ENCODE peak calls at places on chromosomes 4 and X, in five cellular contexts. E, D, A, J and W are unnamed samples.
A peak's percentile ranks its signal among the peaks of the same experiment; 100 is the strongest.

GRCh38 chr4:67929447-67929846 is 33.8 kb downstream of the TMPRSS11A start:
- DNase-seq in A (peak; percentile 32), E (no peak), D (peak; percentile 87), J (no peak), W (no peak)

GRCh38 chr4:71231073-71231752 is 107.6 kb upstream of the SLC4A4 start:
- DNase-seq in A (peak; percentile 59), D (no peak), E (no peak), J (no peak), W (no peak)

GRCh38 chr4:1255151-1255550 is 6.2 kb upstream of the CTBP1 start:
- DNase-seq in J (no peak), D (no peak), A (no peak), E (peak; percentile 7), W (no peak)

GRCh38 chr4:84956014-84956413 is 10.5 kb downstream of the WDFY3 start:
- DNase-seq in E (no peak), D (no peak), A (no peak), J (no peak), W (no peak)

GRCh38 chr4:8858925-8859210 is 12.8 kb downstream of the HMX1 start:
- DNase-seq in A (no peak), E (no peak), J (no peak), D (no peak), W (no peak)

GRCh38 chr4:140837742-140838141 is 81.6 kb upstream of the TBC1D9 start:
- DNase-seq in A (no peak), D (no peak), E (no peak), J (no peak), W (no peak)

GRCh38 chr4:157048248-157048647 is 27.7 kb upstream of the GLRB start:
- DNase-seq in A (peak; percentile 88), D (no peak), J (no peak), E (no peak), W (no peak)

GRCh38 chr4:104976258-104976657 is 170.4 kb upstream of the TET2 start:
- DNase-seq in E (no peak), A (no peak), J (no peak), D (no peak), W (no peak)

GRCh38 chr4:101756181-101756580 is 34.3 kb upstream of the BANK1 start:
- DNase-seq in A (no peak), D (no peak), E (no peak), J (no peak), W (no peak)

GRCh38 chrX:100872161-100872560 is 2.0 kb downstream of the NOX1 start:
- DNase-seq in D (no peak), A (peak; percentile 66), E (no peak), J (no peak), W (no peak)

GRCh38 chr4:89357787-89358186 is 50.2 kb upstream of the GPRIN3 start:
- DNase-seq in J (no peak), A (no peak), E (no peak), D (no peak), W (no peak)

GRCh38 chr4:10099521-10100325 is 16.9 kb downstream of the WDR1 start:
- DNase-seq in J (no peak), D (no peak), E (peak; percentile 34), A (no peak), W (no peak)

GRCh38 chr4:109127866-109128265 is 174.6 kb downstream of the COL25A1 start:
- DNase-seq in D (no peak), J (no peak), A (no peak), E (no peak), W (no peak)

GRCh38 chrX:100447563-100448397 is 37.7 kb upstream of the PCDH19 start:
- DNase-seq in J (peak; percentile 16), D (peak; percentile 30), A (peak; percentile 1), E (peak; percentile 3), W (peak; percentile 8)

GRCh38 chr4:82543131-82543530 is 18.7 kb downstream of the TMEM150C start:
- DNase-seq in D (no peak), A (no peak), E (no peak), J (no peak), W (no peak)

GRCh38 chr4:100257567-100257966 is 67.3 kb upstream of the DDIT4L start:
- DNase-seq in E (no peak), D (peak; percentile 68), J (no peak), A (peak; percentile 3), W (no peak)

GRCh38 chr4:145879598-145879997 is 59.0 kb downstream of the ZNF827 start:
- DNase-seq in J (no peak), D (no peak), E (no peak), A (peak; percentile 20), W (no peak)

GRCh38 chr4:53068755-53069154 is 206.6 kb downstream of the RASL11B start:
- DNase-seq in D (peak; percentile 65), A (peak; percentile 37), J (no peak), E (no peak), W (no peak)

GRCh38 chr4:8336412-8337075 is 67.0 kb downstream of the HTRA3 start:
- DNase-seq in E (no peak), A (peak; percentile 55), D (peak; percentile 93), J (no peak), W (peak; percentile 71)

GRCh38 chrX:106035064-106035463 is 3.5 kb downstream of the SERPINA7 start:
- DNase-seq in J (no peak), A (no peak), D (peak; percentile 1), E (no peak), W (no peak)